ENCODE peak calls at places on chromosomes 12 and 14, in six cellular contexts. One of them, this sample, is unnamed.
A peak's percentile ranks its signal among the peaks of the same experiment; 100 is the strongest.

GRCh38 chr12:53233671-53234091 is 1.7 kb upstream of the RARG start:
- DNase-seq in endothelial cell of umbilical vein: no peak
- DNase-seq in K562: no peak
- DNase-seq in GM12878: no peak
- DNase-seq in HepG2: no peak
- DNase-seq in A549: no peak
- DNase-seq in this sample: no peak

GRCh38 chr12:67069451-67070306 is 199.5 kb upstream of the CAND1 start:
- DNase-seq in endothelial cell of umbilical vein: no peak
- DNase-seq in K562: no peak
- DNase-seq in GM12878: no peak
- DNase-seq in HepG2: peak; percentile 3
- DNase-seq in A549: peak; percentile 52
- DNase-seq in this sample: peak; percentile 27

GRCh38 chr14:68941820-68942219 is 37.3 kb downstream of the ACTN1 start:
- DNase-seq in endothelial cell of umbilical vein: peak; percentile 50
- DNase-seq in K562: no peak
- DNase-seq in GM12878: no peak
- DNase-seq in HepG2: peak; percentile 88
- DNase-seq in A549: peak; percentile 95
- DNase-seq in this sample: no peak

GRCh38 chr12:57372233-57372632 is 58.6 kb downstream of the R3HDM2 start:
- DNase-seq in endothelial cell of umbilical vein: peak; percentile 55
- DNase-seq in K562: no peak
- DNase-seq in GM12878: no peak
- DNase-seq in HepG2: no peak
- DNase-seq in A549: peak; percentile 85
- DNase-seq in this sample: no peak

GRCh38 chr12:49092086-49092815 is 2.4 kb downstream of the DHH start:
- DNase-seq in endothelial cell of umbilical vein: peak; percentile 62
- DNase-seq in K562: peak; percentile 93
- DNase-seq in GM12878: no peak
- DNase-seq in HepG2: peak; percentile 51
- DNase-seq in A549: peak; percentile 68
- DNase-seq in this sample: peak; percentile 95

GRCh38 chr14:102363182-102363952 is 626 bp downstream of the TECPR2 start:
- DNase-seq in endothelial cell of umbilical vein: peak; percentile 56
- DNase-seq in K562: peak; percentile 27
- DNase-seq in GM12878: no peak
- DNase-seq in HepG2: no peak
- DNase-seq in A549: peak; percentile 16
- DNase-seq in this sample: peak; percentile 44

GRCh38 chr14:64266206-64266605 is 28.0 kb downstream of the ESR2 start:
- DNase-seq in endothelial cell of umbilical vein: peak; percentile 10
- DNase-seq in K562: peak; percentile 9
- DNase-seq in GM12878: no peak
- DNase-seq in HepG2: no peak
- DNase-seq in A549: no peak
- DNase-seq in this sample: peak; percentile 4

GRCh38 chr12:82627799-82628198 is 58.9 kb upstream of the TMTC2 start:
- DNase-seq in endothelial cell of umbilical vein: peak; percentile 46
- DNase-seq in K562: no peak
- DNase-seq in GM12878: no peak
- DNase-seq in HepG2: peak; percentile 21
- DNase-seq in A549: peak; percentile 59
- DNase-seq in this sample: peak; percentile 32

GRCh38 chr12:108561852-108562347 is 496 bp upstream of the ISCU start:
- DNase-seq in endothelial cell of umbilical vein: no peak
- DNase-seq in K562: no peak
- DNase-seq in GM12878: no peak
- DNase-seq in HepG2: no peak
- DNase-seq in A549: no peak
- DNase-seq in this sample: no peak

GRCh38 chr12:131950182-131950913 is 606 bp downstream of the EP400 start:
- DNase-seq in endothelial cell of umbilical vein: peak; percentile 30
- DNase-seq in K562: peak; percentile 61
- DNase-seq in GM12878: no peak
- DNase-seq in HepG2: no peak
- DNase-seq in A549: no peak
- DNase-seq in this sample: peak; percentile 55

GRCh38 chr14:97002454-97002853 is 205.3 kb downstream of the VRK1 start:
- DNase-seq in endothelial cell of umbilical vein: no peak
- DNase-seq in K562: no peak
- DNase-seq in GM12878: no peak
- DNase-seq in HepG2: no peak
- DNase-seq in A549: no peak
- DNase-seq in this sample: no peak

GRCh38 chr14:86971292-86971691 is 1021.7 kb downstream of the GALC start:
- DNase-seq in endothelial cell of umbilical vein: no peak
- DNase-seq in K562: no peak
- DNase-seq in GM12878: no peak
- DNase-seq in HepG2: no peak
- DNase-seq in A549: no peak
- DNase-seq in this sample: no peak

GRCh38 chr14:67856806-67857205 is 37.2 kb downstream of the RAD51B start:
- DNase-seq in endothelial cell of umbilical vein: no peak
- DNase-seq in K562: no peak
- DNase-seq in GM12878: no peak
- DNase-seq in HepG2: no peak
- DNase-seq in A549: no peak
- DNase-seq in this sample: no peak

GRCh38 chr12:131831635-131832041 is 3.4 kb downstream of the MMP17 start:
- DNase-seq in endothelial cell of umbilical vein: no peak
- DNase-seq in K562: no peak
- DNase-seq in GM12878: no peak
- DNase-seq in HepG2: no peak
- DNase-seq in A549: peak; percentile 83
- DNase-seq in this sample: no peak

GRCh38 chr14:77139540-77140342 is 1.9 kb downstream of the ZDHHC22 start:
- DNase-seq in endothelial cell of umbilical vein: no peak
- DNase-seq in K562: peak; percentile 66
- DNase-seq in GM12878: no peak
- DNase-seq in HepG2: peak; percentile 29
- DNase-seq in A549: peak; percentile 59
- DNase-seq in this sample: peak; percentile 74

GRCh38 chr14:54532111-54533012 is 22.7 kb downstream of the CGRRF1 start:
- DNase-seq in endothelial cell of umbilical vein: no peak
- DNase-seq in K562: no peak
- DNase-seq in GM12878: peak; percentile 53
- DNase-seq in HepG2: no peak
- DNase-seq in A549: no peak
- DNase-seq in this sample: no peak
- TF ChIP-seq MYC in endothelial cell of umbilical vein: no peak
- TF ChIP-seq MYC in K562: no peak
- TF ChIP-seq MYC in GM12878: no peak
- TF ChIP-seq MYC in HepG2: no peak
- TF ChIP-seq MYC in A549: no peak
- TF ChIP-seq MYC in this sample: no peak

GRCh38 chr14:106187176-106187670 is 660.8 kb downstream of the TMEM121 start:
- DNase-seq in endothelial cell of umbilical vein: no peak
- DNase-seq in K562: no peak
- DNase-seq in GM12878: no peak
- DNase-seq in HepG2: no peak
- DNase-seq in A549: no peak
- DNase-seq in this sample: no peak
- TF ChIP-seq MYC in endothelial cell of umbilical vein: no peak
- TF ChIP-seq MYC in K562: no peak
- TF ChIP-seq MYC in GM12878: no peak
- TF ChIP-seq MYC in HepG2: no peak
- TF ChIP-seq MYC in A549: no peak
- TF ChIP-seq MYC in this sample: no peak

DNA sequence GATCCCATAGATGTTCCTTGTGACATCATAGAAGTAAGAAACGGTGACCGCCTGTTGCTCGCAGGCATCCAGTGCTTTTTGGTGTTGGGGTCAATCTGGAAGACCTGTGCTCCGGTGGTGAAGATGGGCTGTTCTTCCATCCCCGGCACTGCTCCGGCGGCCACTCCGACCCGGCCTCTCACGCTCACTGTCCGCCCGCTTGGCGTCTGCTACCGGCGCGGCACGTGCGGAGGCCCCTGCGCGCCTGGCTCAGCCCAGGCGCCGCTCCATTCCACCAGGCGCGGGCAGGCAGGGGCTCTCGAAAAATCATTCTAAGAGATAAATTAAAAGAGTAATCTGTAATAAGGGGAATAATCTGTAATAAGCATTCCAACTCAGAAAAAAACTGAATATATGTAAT is 934.5 kb downstream of the TMEM121 start:
- DNase-seq in endothelial cell of umbilical vein: no peak
- DNase-seq in K562: no peak
- DNase-seq in GM12878: no peak
- DNase-seq in HepG2: no peak
- DNase-seq in A549: no peak
- DNase-seq in this sample: no peak
- TF ChIP-seq MYC in endothelial cell of umbilical vein: no peak
- TF ChIP-seq MYC in K562: no peak
- TF ChIP-seq MYC in GM12878: no peak
- TF ChIP-seq MYC in HepG2: no peak
- TF ChIP-seq MYC in A549: no peak
- TF ChIP-seq MYC in this sample: no peak

GRCh38 chr14:104158827-104159798 is 20.7 kb downstream of the KIF26A start:
- DNase-seq in endothelial cell of umbilical vein: no peak
- DNase-seq in K562: peak; percentile 87
- DNase-seq in GM12878: no peak
- DNase-seq in HepG2: no peak
- DNase-seq in A549: no peak
- DNase-seq in this sample: peak; percentile 58
- TF ChIP-seq MYC in endothelial cell of umbilical vein: no peak
- TF ChIP-seq MYC in K562: no peak
- TF ChIP-seq MYC in GM12878: no peak
- TF ChIP-seq MYC in HepG2: no peak
- TF ChIP-seq MYC in A549: no peak
- TF ChIP-seq MYC in this sample: no peak

GRCh38 chr12:120851444-120851843 is 52.7 kb downstream of the SPPL3 start:
- DNase-seq in endothelial cell of umbilical vein: no peak
- DNase-seq in K562: no peak
- DNase-seq in GM12878: no peak
- DNase-seq in HepG2: no peak
- DNase-seq in A549: no peak
- DNase-seq in this sample: no peak
- TF ChIP-seq MYC in endothelial cell of umbilical vein: no peak
- TF ChIP-seq MYC in K562: no peak
- TF ChIP-seq MYC in GM12878: no peak
- TF ChIP-seq MYC in HepG2: no peak
- TF ChIP-seq MYC in A549: no peak
- TF ChIP-seq MYC in this sample: no peak

GRCh38 chr14:89245802-89246201 is 171.2 kb downstream of the FOXN3 start:
- DNase-seq in endothelial cell of umbilical vein: no peak
- DNase-seq in K562: no peak
- DNase-seq in GM12878: no peak
- DNase-seq in HepG2: no peak
- DNase-seq in A549: no peak
- DNase-seq in this sample: no peak
- TF ChIP-seq MYC in endothelial cell of umbilical vein: no peak
- TF ChIP-seq MYC in K562: no peak
- TF ChIP-seq MYC in GM12878: no peak
- TF ChIP-seq MYC in HepG2: no peak
- TF ChIP-seq MYC in A549: no peak
- TF ChIP-seq MYC in this sample: no peak

This sample was measured in NB4.